ENCODE peak calls at places on chromosome 14, in four cellular contexts. One of them, this sample, is unnamed.

GRCh38 chr14:101719708-101720107 is 41.8 kb upstream of the PPP2R5C start:
- DNase-seq in AG04450: no peak
- DNase-seq in AG04449: no peak
- DNase-seq in CD8-positive, alpha-beta T cell: no peak
- DNase-seq in this sample: no peak

GRCh38 chr14:100071545-100071944 is 6.3 kb downstream of the EVL start:
- DNase-seq in AG04450: no peak
- DNase-seq in AG04449: no peak
- DNase-seq in CD8-positive, alpha-beta T cell: no peak
- DNase-seq in this sample: no peak

GRCh38 chr14:83940253-83940652 is 1589.7 kb upstream of the FLRT2 start:
- DNase-seq in AG04450: no peak
- DNase-seq in AG04449: no peak
- DNase-seq in CD8-positive, alpha-beta T cell: no peak
- DNase-seq in this sample: no peak

GRCh38 chr14:96094656-96095055 is 55.5 kb downstream of the C14orf132 start:
- DNase-seq in AG04450: no peak
- DNase-seq in AG04449: no peak
- DNase-seq in CD8-positive, alpha-beta T cell: no peak
- DNase-seq in this sample: no peak

GRCh38 chr14:104650057-104650980 is 39.1 kb upstream of the INF2 start:
- DNase-seq in AG04450: no peak
- DNase-seq in AG04449: no peak
- DNase-seq in CD8-positive, alpha-beta T cell: peak
- DNase-seq in this sample: peak

GRCh38 chr14:101114726-101115481 is 211.4 kb upstream of the RTL1 start:
- DNase-seq in AG04450: no peak
- DNase-seq in AG04449: no peak
- DNase-seq in CD8-positive, alpha-beta T cell: peak
- DNase-seq in this sample: no peak

GRCh38 chr14:59829941-59830734 is 40.4 kb downstream of the RTN1 start:
- DNase-seq in AG04450: no peak
- DNase-seq in AG04449: no peak
- DNase-seq in CD8-positive, alpha-beta T cell: no peak
- DNase-seq in this sample: no peak

GRCh38 chr14:21940887-21941855 is 267.6 kb upstream of the OR4E1 start:
- DNase-seq in AG04450: no peak
- DNase-seq in AG04449: no peak
- DNase-seq in CD8-positive, alpha-beta T cell: peak
- DNase-seq in this sample: no peak

GRCh38 chr14:50060871-50061663 is 55.3 kb downstream of the VCPKMT start:
- DNase-seq in AG04450: peak
- DNase-seq in AG04449: peak
- DNase-seq in CD8-positive, alpha-beta T cell: peak
- DNase-seq in this sample: no peak
- TF ChIP-seq CTCF in AG04450: peak
- TF ChIP-seq CTCF in AG04449: no peak
- TF ChIP-seq CTCF in CD8-positive, alpha-beta T cell: no peak
- TF ChIP-seq CTCF in this sample: no peak

DNA sequence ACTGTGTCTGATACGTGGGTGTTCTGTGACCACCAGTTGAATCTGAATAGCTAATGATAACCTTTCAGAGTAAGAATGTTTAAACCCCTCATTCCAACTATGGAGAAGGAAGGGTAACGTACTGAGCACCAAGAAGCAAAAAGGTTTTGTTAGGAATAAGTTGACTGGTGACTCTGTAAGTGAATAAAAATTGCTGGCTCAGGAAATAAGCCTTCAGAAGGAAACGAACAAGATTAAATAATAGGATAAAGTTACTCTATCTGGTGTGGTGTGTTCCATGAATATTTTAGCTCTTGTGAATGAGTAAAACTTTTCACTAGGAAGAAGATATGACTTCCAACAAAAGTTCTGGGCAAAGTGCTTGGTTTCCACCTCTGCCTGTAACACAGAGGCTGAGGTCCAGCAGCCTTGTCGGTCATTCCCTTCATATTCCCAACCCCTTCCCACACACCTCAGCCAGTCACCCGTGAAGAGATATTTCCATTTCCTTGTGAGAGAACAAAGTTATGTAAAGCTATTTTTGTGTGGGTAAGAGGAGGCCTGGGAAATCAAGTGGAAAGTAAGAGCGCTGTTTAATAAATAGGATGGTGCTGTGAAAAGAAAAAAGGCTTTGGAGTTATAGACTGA is 47.1 kb downstream of the ARF6 start:
- DNase-seq in AG04450: no peak
- DNase-seq in AG04449: no peak
- DNase-seq in CD8-positive, alpha-beta T cell: no peak
- DNase-seq in this sample: no peak
- TF ChIP-seq CTCF in AG04450: no peak
- TF ChIP-seq CTCF in AG04449: no peak
- TF ChIP-seq CTCF in CD8-positive, alpha-beta T cell: no peak
- TF ChIP-seq CTCF in this sample: no peak

GRCh38 chr14:47044841-47045240 is 393.3 kb upstream of the RPL10L start:
- DNase-seq in AG04450: no peak
- DNase-seq in AG04449: no peak
- DNase-seq in CD8-positive, alpha-beta T cell: no peak
- DNase-seq in this sample: no peak

GRCh38 chr14:47039336-47039735 is 387.8 kb upstream of the RPL10L start:
- DNase-seq in AG04450: no peak
- DNase-seq in AG04449: no peak
- DNase-seq in CD8-positive, alpha-beta T cell: no peak
- DNase-seq in this sample: no peak

GRCh38 chr14:47040490-47040889 is 388.9 kb upstream of the RPL10L start:
- DNase-seq in AG04450: no peak
- DNase-seq in AG04449: no peak
- DNase-seq in CD8-positive, alpha-beta T cell: no peak
- DNase-seq in this sample: no peak
- TF ChIP-seq CTCF in AG04450: no peak
- TF ChIP-seq CTCF in AG04449: no peak
- TF ChIP-seq CTCF in CD8-positive, alpha-beta T cell: no peak
- TF ChIP-seq CTCF in this sample: no peak

GRCh38 chr14:56490379-56490778 is 89.2 kb upstream of the TMEM260 start:
- DNase-seq in AG04450: no peak
- DNase-seq in AG04449: no peak
- DNase-seq in CD8-positive, alpha-beta T cell: no peak
- DNase-seq in this sample: no peak

GRCh38 chr14:56491299-56492285 is 88.0 kb upstream of the TMEM260 start:
- DNase-seq in AG04450: peak
- DNase-seq in AG04449: no peak
- DNase-seq in CD8-positive, alpha-beta T cell: peak
- DNase-seq in this sample: no peak

GRCh38 chr14:56488306-56488705 is 91.3 kb upstream of the TMEM260 start:
- DNase-seq in AG04450: no peak
- DNase-seq in AG04449: no peak
- DNase-seq in CD8-positive, alpha-beta T cell: no peak
- DNase-seq in this sample: no peak

GRCh38 chr14:56487761-56488160 is 91.8 kb upstream of the TMEM260 start:
- DNase-seq in AG04450: no peak
- DNase-seq in AG04449: peak
- DNase-seq in CD8-positive, alpha-beta T cell: no peak
- DNase-seq in this sample: no peak

DNA sequence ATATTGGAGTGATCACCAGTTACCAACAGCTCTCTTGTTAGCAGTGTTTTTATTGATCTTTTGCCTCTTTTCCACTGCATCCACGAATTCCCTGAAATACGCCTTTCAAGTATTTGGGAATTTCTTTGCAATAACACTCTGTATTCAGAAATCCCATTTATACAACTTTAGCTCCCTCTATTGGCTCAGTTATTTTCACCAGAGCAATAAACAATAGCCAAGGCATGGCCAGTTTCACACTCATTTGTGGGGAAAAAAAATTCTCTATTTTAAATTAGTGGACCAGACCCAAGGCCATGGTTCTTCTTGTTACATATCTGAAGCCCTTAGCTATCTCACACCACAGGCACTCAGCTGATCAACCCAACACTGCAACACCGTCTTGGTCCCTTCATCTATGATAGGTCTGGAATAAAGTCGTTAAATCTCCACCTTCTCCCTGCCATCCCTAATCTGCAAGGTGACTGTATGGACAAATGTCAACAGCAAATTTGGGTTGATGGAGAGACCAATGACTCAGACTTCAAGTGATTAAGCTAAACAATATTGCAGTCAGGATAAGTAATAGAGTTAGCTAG is 92.4 kb upstream of the TMEM260 start:
- DNase-seq in AG04450: no peak
- DNase-seq in AG04449: no peak
- DNase-seq in CD8-positive, alpha-beta T cell: no peak
- DNase-seq in this sample: no peak
- TF ChIP-seq CTCF in AG04450: peak
- TF ChIP-seq CTCF in AG04449: peak
- TF ChIP-seq CTCF in CD8-positive, alpha-beta T cell: no peak
- TF ChIP-seq CTCF in this sample: no peak

GRCh38 chr14:66099931-66100330 is 386.2 kb upstream of the CCDC196 start:
- DNase-seq in AG04450: no peak
- DNase-seq in AG04449: no peak
- DNase-seq in CD8-positive, alpha-beta T cell: no peak
- DNase-seq in this sample: no peak
- TF ChIP-seq CTCF in AG04450: no peak
- TF ChIP-seq CTCF in AG04449: no peak
- TF ChIP-seq CTCF in CD8-positive, alpha-beta T cell: no peak
- TF ChIP-seq CTCF in this sample: no peak

DNA sequence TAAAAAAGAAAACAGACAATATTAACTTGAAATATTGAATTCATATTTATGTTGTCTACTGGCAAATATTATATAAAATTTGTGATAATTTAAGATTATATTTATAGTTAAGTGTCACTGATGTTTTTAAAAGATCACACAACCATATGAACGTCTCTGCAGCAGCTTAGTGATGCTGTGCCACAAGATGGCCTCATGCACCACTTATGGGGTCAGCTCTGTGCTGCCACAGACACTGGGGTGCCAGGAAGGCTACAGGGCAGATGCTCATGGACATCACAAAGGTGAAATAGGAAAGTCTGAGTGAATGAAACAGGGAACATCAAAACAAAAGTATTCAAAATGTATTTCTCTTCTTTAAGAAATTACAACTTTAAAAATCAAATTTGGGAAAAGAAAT is 13.1 kb downstream of the ATXN3 start:
- DNase-seq in AG04450: no peak
- DNase-seq in AG04449: no peak
- DNase-seq in CD8-positive, alpha-beta T cell: no peak
- DNase-seq in this sample: no peak
- TF ChIP-seq CTCF in AG04450: no peak
- TF ChIP-seq CTCF in AG04449: no peak
- TF ChIP-seq CTCF in CD8-positive, alpha-beta T cell: no peak
- TF ChIP-seq CTCF in this sample: no peak

GRCh38 chr14:55802986-55803431 is 223.0 kb downstream of the KTN1 start:
- DNase-seq in AG04450: no peak
- DNase-seq in AG04449: no peak
- DNase-seq in CD8-positive, alpha-beta T cell: no peak
- DNase-seq in this sample: no peak
- TF ChIP-seq CTCF in AG04450: no peak
- TF ChIP-seq CTCF in AG04449: no peak
- TF ChIP-seq CTCF in CD8-positive, alpha-beta T cell: no peak
- TF ChIP-seq CTCF in this sample: no peak

DNA sequence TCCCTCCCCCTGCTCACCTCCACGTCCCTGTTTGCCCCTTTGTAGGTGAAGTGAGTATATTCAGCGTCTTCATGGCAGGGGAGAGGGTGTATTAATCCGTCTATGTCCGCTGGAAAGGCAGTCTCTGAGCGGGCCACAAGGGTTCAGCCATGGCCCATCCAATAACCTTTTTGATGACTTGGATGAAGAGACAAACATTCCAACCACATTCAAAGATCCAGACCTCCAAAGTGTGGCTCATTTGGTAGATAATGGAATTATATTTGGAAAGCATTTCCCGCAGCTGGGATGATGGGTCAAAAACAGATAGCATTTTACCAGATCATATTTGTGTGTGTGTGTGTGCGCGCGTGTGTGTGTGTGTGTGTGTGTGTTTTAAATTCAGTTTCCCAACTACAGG is 345.9 kb downstream of the DPF3 start:
- DNase-seq in AG04450: no peak
- DNase-seq in AG04449: no peak
- DNase-seq in CD8-positive, alpha-beta T cell: no peak
- DNase-seq in this sample: no peak
- TF ChIP-seq CTCF in AG04450: no peak
- TF ChIP-seq CTCF in AG04449: no peak
- TF ChIP-seq CTCF in CD8-positive, alpha-beta T cell: no peak
- TF ChIP-seq CTCF in this sample: no peak

GRCh38 chr14:67515386-67516079 is 17.6 kb upstream of the PLEKHH1 start:
- DNase-seq in AG04450: no peak
- DNase-seq in AG04449: no peak
- DNase-seq in CD8-positive, alpha-beta T cell: peak
- DNase-seq in this sample: peak

GRCh38 chr14:67519406-67519805 is 13.7 kb upstream of the PLEKHH1 start:
- DNase-seq in AG04450: no peak
- DNase-seq in AG04449: no peak
- DNase-seq in CD8-positive, alpha-beta T cell: no peak
- DNase-seq in this sample: no peak

GRCh38 chr14:67516679-67517078 is 16.4 kb upstream of the PLEKHH1 start:
- DNase-seq in AG04450: no peak
- DNase-seq in AG04449: no peak
- DNase-seq in CD8-positive, alpha-beta T cell: no peak
- DNase-seq in this sample: no peak

GRCh38 chr14:67514650-67515385 is 18.3 kb upstream of the PLEKHH1 start:
- DNase-seq in AG04450: no peak
- DNase-seq in AG04449: no peak
- DNase-seq in CD8-positive, alpha-beta T cell: peak
- DNase-seq in this sample: peak

DNA sequence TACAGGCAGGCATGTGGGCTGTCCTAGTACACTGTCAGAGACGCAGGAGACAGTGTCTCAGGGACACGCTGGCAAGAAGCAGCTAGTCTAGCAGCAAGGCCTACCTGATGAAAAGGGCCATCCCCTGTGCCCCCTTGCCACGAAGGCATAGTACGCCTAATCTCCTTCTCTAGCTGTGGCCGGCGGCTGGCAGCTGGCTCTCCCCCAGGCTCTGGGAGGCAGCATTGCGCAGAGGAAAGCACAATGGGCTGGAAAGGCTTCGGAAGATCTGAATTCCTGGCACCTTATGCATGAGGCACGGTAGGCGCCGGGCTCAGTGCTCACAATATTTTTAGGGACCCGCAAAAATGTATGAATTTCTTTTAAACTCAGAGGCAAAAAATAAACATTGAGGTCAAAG is 16.0 kb upstream of the PLEKHH1 start:
- DNase-seq in AG04450: no peak
- DNase-seq in AG04449: no peak
- DNase-seq in CD8-positive, alpha-beta T cell: no peak
- DNase-seq in this sample: no peak
- TF ChIP-seq CTCF in AG04450: no peak
- TF ChIP-seq CTCF in AG04449: no peak
- TF ChIP-seq CTCF in CD8-positive, alpha-beta T cell: no peak
- TF ChIP-seq CTCF in this sample: no peak

GRCh38 chr14:69716483-69717187 is 50.3 kb upstream of the SRSF5 start:
- DNase-seq in AG04450: peak
- DNase-seq in AG04449: peak
- DNase-seq in CD8-positive, alpha-beta T cell: peak
- DNase-seq in this sample: no peak
- TF ChIP-seq CTCF in AG04450: no peak
- TF ChIP-seq CTCF in AG04449: no peak
- TF ChIP-seq CTCF in CD8-positive, alpha-beta T cell: no peak
- TF ChIP-seq CTCF in this sample: no peak